ENCODE peak calls at places on chromosomes 1 and 21, in seven cellular contexts. I is fibroblast of lung, J is colonic mucosa, W is IMR-90, L is RWPE2, F is gastrocnemius medialis, D is fibroblast of pulmonary artery. O is an unnamed sample.

GRCh38 chr1:202237052-202237451 is 43.5 kb downstream of the LGR6 start:
- DNase-seq in L (no peak), J (no peak), I (peak), D (peak), W (peak), F (no peak), O (peak)

GRCh38 chr1:204358145-204358544 is 1.6 kb downstream of the PLEKHA6 start:
- DNase-seq in F (no peak), J (no peak), L (no peak), D (no peak), W (no peak), I (no peak), O (no peak)

GRCh38 chr1:64242895-64243756 is 39.7 kb downstream of the UBE2U start:
- DNase-seq in I (peak), L (no peak), J (no peak), W (peak), D (peak), F (no peak), O (peak)

GRCh38 chr1:203268901-203269653 is 36.2 kb upstream of the BTG2 start:
- DNase-seq in I (peak), W (peak), F (peak), J (peak), D (peak), L (no peak), O (peak)

GRCh38 chr1:90722874-90723273 is 5.8 kb upstream of the BARHL2 start:
- DNase-seq in D (no peak), W (no peak), F (no peak), I (no peak), J (no peak), L (no peak), O (no peak)

GRCh38 chr21:22710725-22711124 is 1712.5 kb downstream of the NCAM2 start:
- DNase-seq in F (no peak), D (no peak), I (no peak), W (no peak), J (no peak), L (no peak), O (no peak)

GRCh38 chr1:201095581-201096531 is 16.4 kb downstream of the CACNA1S start:
- DNase-seq in J (no peak), W (no peak), I (no peak), F (peak), D (no peak), L (no peak), O (no peak)

GRCh38 chr1:95041491-95042165 is 31.1 kb downstream of the ALG14 start:
- DNase-seq in D (peak), F (no peak), J (peak), I (peak), W (peak), L (no peak), O (peak)

GRCh38 chr1:1938276-1938573 is 19.1 kb upstream of the TMEM52 start:
- DNase-seq in L (no peak), W (no peak), J (no peak), D (no peak), I (no peak), F (no peak), O (no peak)

GRCh38 chr1:206022766-206023165 is 929 bp downstream of the CTSE start:
- DNase-seq in L (no peak), J (no peak), D (no peak), I (no peak), F (no peak), W (no peak), O (no peak)

GRCh38 chr1:204178487-204179281 is 12.5 kb upstream of the REN start:
- DNase-seq in J (no peak), I (no peak), D (no peak), L (no peak), W (no peak), F (no peak), O (no peak)

GRCh38 chr1:12480748-12481362 is 137.2 kb downstream of the DHRS3 start:
- DNase-seq in F (no peak), D (peak), L (no peak), J (peak), W (peak), I (peak), O (peak)

GRCh38 chr1:191052888-191053287 is 575.2 kb upstream of the BRINP3 start:
- DNase-seq in L (no peak), J (no peak), I (no peak), W (no peak), F (no peak), D (peak), O (no peak)

GRCh38 chr1:26155370-26156284 is 3.3 kb upstream of the FAM110D start:
- DNase-seq in J (no peak), L (no peak), W (no peak), F (no peak), D (no peak), I (no peak), O (no peak)

GRCh38 chr1:31376374-31377134 is 3.7 kb upstream of the FABP3 start:
- DNase-seq in L (no peak), D (peak), F (no peak), W (peak), I (peak), J (no peak), O (peak)

GRCh38 chr1:50358962-50359361 is 64.3 kb downstream of the DMRTA2 start:
- DNase-seq in J (no peak), F (no peak), D (no peak), W (no peak), I (no peak), L (no peak), O (no peak)

GRCh38 chr21:40923361-40923760 is 76.4 kb upstream of the DSCAM start:
- DNase-seq in J (no peak), L (peak), W (no peak), F (no peak), I (no peak), D (no peak), O (no peak)

GRCh38 chr1:170623171-170623570 is 40.8 kb upstream of the PRRX1 start:
- DNase-seq in D (peak), I (peak), L (no peak), F (no peak), W (peak), J (no peak), O (peak)

GRCh38 chr1:178513278-178513983 is 522 bp downstream of the TEX35 start:
- DNase-seq in F (no peak), L (no peak), D (peak), J (peak), W (peak), I (peak), O (peak)

GRCh38 chr21:39659070-39659815 is 46.5 kb downstream of the B3GALT5 start:
- DNase-seq in D (no peak), I (no peak), L (no peak), F (no peak), W (no peak), J (peak), O (no peak)

GRCh38 chr1:220182081-220182480 is 88.1 kb downstream of the IARS2 start:
- DNase-seq in L (no peak), J (no peak), F (no peak), W (no peak), I (no peak), D (no peak), O (no peak)

GRCh38 chr1:13965770-13966398 is 265.9 kb downstream of the PRDM2 start:
- DNase-seq in I (peak), J (peak), D (peak), L (no peak), W (peak), F (no peak), O (peak)

GRCh38 chr1:31861346-31861745 is 45.5 kb upstream of the SPOCD1 start:
- DNase-seq in I (no peak), W (no peak), F (no peak), D (no peak), J (no peak), L (no peak), O (no peak)

GRCh38 chr1:92784051-92784638 is 763 bp downstream of the EVI5 start:
- DNase-seq in F (peak), D (peak), W (peak), L (no peak), I (peak), J (peak), O (peak)

GRCh38 chr1:24203404-24203803 is 16.3 kb upstream of the IFNLR1 start:
- DNase-seq in I (no peak), W (no peak), J (no peak), D (no peak), F (no peak), L (no peak), O (peak)

GRCh38 chr1:107171378-107171777 is 30.5 kb downstream of the NTNG1 start:
- DNase-seq in D (no peak), F (no peak), J (no peak), W (no peak), L (no peak), I (no peak), O (no peak)

GRCh38 chr1:165910764-165911421 is 83.5 kb downstream of the UCK2 start:
- DNase-seq in F (no peak), I (peak), J (peak), D (no peak), W (no peak), L (peak), O (no peak)

GRCh38 chr1:214660900-214661299 is 57.9 kb downstream of the CENPF start:
- DNase-seq in I (peak), L (no peak), D (peak), J (peak), W (peak), F (no peak), O (peak)

GRCh38 chr1:200659269-200659668 is 10.4 kb downstream of the DDX59 start:
- DNase-seq in F (no peak), W (peak), J (no peak), D (peak), L (peak), I (no peak), O (no peak)

GRCh38 chr1:48677306-48678287 is 99.1 kb downstream of the BEND5 start:
- DNase-seq in L (no peak), D (peak), F (peak), J (peak), W (peak), I (peak), O (peak)

GRCh38 chr1:13763264-13763663 is 63.3 kb downstream of the PRDM2 start:
- DNase-seq in J (no peak), I (no peak), L (no peak), D (no peak), F (no peak), W (no peak), O (no peak)

GRCh38 chr1:157040802-157041201 is 4.7 kb downstream of the ARHGEF11 start:
- DNase-seq in L (no peak), F (no peak), I (peak), D (peak), W (peak), J (peak), O (peak)

GRCh38 chr1:229716692-229717091 is 90.6 kb downstream of the URB2 start:
- DNase-seq in I (no peak), L (no peak), J (no peak), W (no peak), F (no peak), D (no peak), O (no peak)

GRCh38 chr1:41842282-41842681 is 76.4 kb downstream of the HIVEP3 start:
- DNase-seq in F (no peak), D (no peak), W (no peak), L (no peak), I (no peak), J (no peak), O (no peak)
- TF ChIP-seq CTCF in F (no peak), D (no peak), W (no peak), L (no peak), I (no peak), J (no peak), O (no peak)

GRCh38 chr1:28663871-28664470 is 4.6 kb upstream of the GMEB1 start:
- DNase-seq in D (no peak), J (no peak), F (no peak), W (no peak), L (no peak), I (no peak), O (no peak)
- H3K4me3 ChIP-seq in D (no peak), J (no peak), F (no peak), W (no peak), L (no peak), I (no peak), O (no peak)

GRCh38 chr1:221430133-221430960 is 311.5 kb downstream of the DUSP10 start:
- DNase-seq in J (no peak), I (peak), W (peak), F (no peak), L (no peak), D (no peak), O (no peak)

GRCh38 chr1:221435510-221435909 is 306.4 kb downstream of the DUSP10 start:
- DNase-seq in D (peak), J (no peak), I (peak), F (no peak), W (peak), L (no peak), O (peak)

GRCh38 chr1:221429262-221429661 is 312.6 kb downstream of the DUSP10 start:
- DNase-seq in I (peak), L (no peak), D (peak), W (peak), F (no peak), J (no peak), O (peak)

GRCh38 chr1:221431968-221432367 is 309.9 kb downstream of the DUSP10 start:
- DNase-seq in L (no peak), I (no peak), F (no peak), J (no peak), D (no peak), W (no peak), O (no peak)

GRCh38 chr1:221431068-221431651 is 310.7 kb downstream of the DUSP10 start:
- DNase-seq in J (no peak), W (peak), D (peak), L (no peak), F (no peak), I (peak), O (peak)
- TF ChIP-seq CTCF in J (no peak), W (peak), D (peak), L (peak), F (no peak), I (peak), O (peak)

GRCh38 chr1:101182627-101183387 is 54.0 kb upstream of the S1PR1 start:
- DNase-seq in F (no peak), D (no peak), L (no peak), W (no peak), J (no peak), I (no peak), O (no peak)
- H3K4me3 ChIP-seq in F (no peak), D (no peak), L (no peak), W (no peak), J (no peak), I (no peak), O (no peak)

GRCh38 chr1:169271094-169271493 is 96.5 kb downstream of the NME7 start:
- DNase-seq in D (peak), W (no peak), I (peak), J (no peak), L (no peak), F (no peak), O (no peak)
- TF ChIP-seq CTCF in D (peak), W (no peak), I (no peak), J (no peak), L (no peak), F (no peak), O (no peak)

GRCh38 chr1:77832889-77833288 is 53.4 kb downstream of the MIGA1 start:
- DNase-seq in J (no peak), F (peak), D (peak), I (peak), W (peak), L (no peak), O (peak)

GRCh38 chr1:77831566-77831965 is 52.1 kb downstream of the MIGA1 start:
- DNase-seq in J (no peak), F (no peak), W (peak), I (peak), L (no peak), D (peak), O (peak)

GRCh38 chr1:77833521-77834100 is 54.2 kb downstream of the MIGA1 start:
- DNase-seq in W (no peak), L (no peak), J (no peak), D (peak), I (no peak), F (peak), O (peak)

GRCh38 chr1:77831976-77832695 is 52.7 kb downstream of the MIGA1 start:
- DNase-seq in L (no peak), J (no peak), D (peak), F (peak), I (peak), W (peak), O (peak)

GRCh38 chr1:77834771-77835334 is 53.6 kb upstream of the NEXN start:
- DNase-seq in I (peak), L (no peak), W (peak), F (peak), D (peak), J (peak), O (peak)
- H3K4me3 ChIP-seq in I (peak), L (no peak), W (no peak), F (no peak), D (no peak), J (no peak), O (no peak)

GRCh38 chr1:29912413-29912812 is 676.1 kb downstream of the PTPRU start:
- DNase-seq in W (peak), I (peak), F (no peak), D (peak), J (no peak), L (no peak), O (peak)
- TF ChIP-seq CTCF in W (peak), I (peak), F (no peak), D (peak), J (peak), L (peak), O (peak)